ENCODE peak calls at places on chromosomes 7 and 10, in four cellular contexts. Z, M, H and W are unnamed samples.

GRCh38 chr10:5666324-5667220 is at the start of gene ASB13:
- DNase-seq in H (peak; percentile 57), M (no peak), Z (peak; percentile 24), W (no peak)

GRCh38 chr7:47248797-47249196 is 333.1 kb downstream of the TNS3 start:
- DNase-seq in M (no peak), Z (no peak), H (no peak), W (no peak)

GRCh38 chr7:116633131-116633988 is 38.6 kb upstream of the MET start:
- DNase-seq in M (no peak), H (no peak), Z (no peak), W (no peak)

GRCh38 chr10:127303105-127303504 is 106.7 kb upstream of the INSYN2A start:
- DNase-seq in Z (no peak), H (no peak), M (no peak), W (no peak)

GRCh38 chr7:129997285-129997684 is 44.5 kb upstream of the UBE2H start:
- DNase-seq in Z (no peak), M (no peak), H (no peak), W (no peak)

GRCh38 chr10:61760943-61761824 is 98.5 kb downstream of the CABCOCO1 start:
- DNase-seq in Z (no peak), H (no peak), M (peak; percentile 36), W (no peak)

GRCh38 chr7:37359662-37360444 is 88.8 kb downstream of the ELMO1 start:
- DNase-seq in H (no peak), Z (no peak), M (no peak), W (no peak)

GRCh38 chr10:88472540-88472939 is 110.6 kb downstream of the RNLS start:
- DNase-seq in M (no peak), H (no peak), Z (no peak), W (no peak)

GRCh38 chr10:120511165-120511564 is 54.1 kb downstream of the PLPP4 start:
- DNase-seq in Z (no peak), H (no peak), M (no peak), W (no peak)

GRCh38 chr10:69403066-69403465 is 13.7 kb downstream of the TACR2 start:
- DNase-seq in Z (no peak), H (no peak), M (no peak), W (no peak)
- TF ChIP-seq CTCF in Z (no peak), H (no peak), M (no peak), W (no peak)

GRCh38 chr10:124461642-124462347 is at the start of gene LHPP:
- DNase-seq in M (peak; percentile 3), Z (peak; percentile 77), H (peak; percentile 73), W (peak; percentile 65)
- TF ChIP-seq CTCF in M (no peak), Z (peak; percentile 39), H (peak; percentile 82), W (no peak)

GRCh38 chr10:125000366-125001312 is 58.7 kb downstream of the ZRANB1 start:
- DNase-seq in Z (no peak), H (no peak), M (no peak), W (no peak)
- TF ChIP-seq CTCF in Z (no peak), H (no peak), M (peak; percentile 20), W (peak; percentile 33)

GRCh38 chr7:144659211-144659610 is 176.6 kb downstream of the TPK1 start:
- DNase-seq in H (no peak), Z (no peak), M (no peak), W (no peak)

GRCh38 chr7:144653449-144653848 is 182.4 kb downstream of the TPK1 start:
- DNase-seq in H (no peak), Z (no peak), M (no peak), W (no peak)

GRCh38 chr7:144656960-144657359 is 178.9 kb downstream of the TPK1 start:
- DNase-seq in H (no peak), Z (no peak), M (no peak), W (no peak)
- TF ChIP-seq CTCF in H (no peak), Z (no peak), M (no peak), W (peak; percentile 22)

DNA sequence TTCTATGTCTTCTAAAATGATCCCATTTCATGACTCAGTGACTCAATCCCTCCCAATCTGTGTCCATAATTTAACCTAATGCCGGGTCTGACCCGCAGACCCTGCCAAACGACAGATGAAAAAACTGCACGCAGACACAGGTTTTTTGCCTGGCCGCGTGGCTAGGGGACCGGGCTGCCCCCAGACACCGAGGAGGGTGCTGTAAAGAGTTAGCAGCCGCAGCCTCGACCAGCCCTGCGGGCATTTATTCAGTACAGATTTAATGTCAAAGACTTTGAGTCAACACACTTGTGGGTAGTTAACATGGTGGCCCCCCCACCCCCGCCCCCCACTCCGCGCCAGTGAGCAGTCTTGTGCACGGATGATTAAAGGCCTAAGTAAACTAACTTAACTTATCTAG is 1324.7 kb downstream of the GATA3 start:
- DNase-seq in Z (no peak), H (no peak), M (no peak), W (no peak)
- TF ChIP-seq CTCF in Z (no peak), H (no peak), M (no peak), W (no peak)

GRCh38 chr7:33836797-33837355 is 68.5 kb upstream of the BMPER start:
- DNase-seq in H (no peak), Z (no peak), M (no peak), W (no peak)
- TF ChIP-seq CTCF in H (peak; percentile 39), Z (no peak), M (no peak), W (peak; percentile 9)

DNA sequence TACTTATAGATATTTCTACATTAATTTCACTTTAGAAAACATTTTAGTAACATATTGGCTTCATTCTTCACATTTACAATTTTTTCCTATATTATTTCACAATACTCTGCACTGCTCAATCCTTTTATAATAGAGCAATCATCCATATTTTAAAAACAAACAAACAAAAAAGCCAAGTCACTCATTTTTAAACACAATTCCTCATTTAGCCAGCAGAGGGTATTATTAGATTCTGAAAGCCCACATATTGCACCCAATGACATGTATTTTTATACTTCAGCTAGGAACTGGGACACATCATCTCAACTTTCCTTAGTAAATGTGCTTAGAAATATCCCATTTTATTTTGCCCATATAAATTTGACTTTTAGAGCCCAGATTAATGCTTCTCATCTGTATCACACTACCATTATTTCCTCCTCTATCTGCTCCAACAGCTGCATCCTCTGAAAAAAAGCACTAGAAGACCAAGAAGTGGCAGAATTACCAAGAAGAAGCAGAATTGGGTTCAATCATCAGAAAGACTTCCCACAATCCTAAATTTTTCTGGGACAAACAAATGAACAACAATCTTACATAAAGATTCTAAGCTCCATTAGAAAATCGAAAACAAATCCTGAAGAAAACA is 29.5 kb downstream of the CTNNA3 start:
- DNase-seq in Z (no peak), M (no peak), H (no peak), W (no peak)
- TF ChIP-seq CTCF in Z (peak; percentile 55), M (peak; percentile 58), H (peak; percentile 67), W (peak; percentile 46)